ENCODE peak calls at places on chromosomes 16 and 17, in four cellular contexts. K is osteocyte, Q is H9, E is transverse colon. G is an unnamed sample.
A peak's percentile ranks its signal among the peaks of the same experiment; 100 is the strongest.

GRCh38 chr17:83194189-83194565 is 114.8 kb downstream of the METRNL start:
- DNase-seq in K (no peak), Q (no peak), E (peak; percentile 7), G (peak; percentile 15)

GRCh38 chr16:52557236-52557635 is 10.3 kb upstream of the TOX3 start:
- DNase-seq in K (no peak), Q (no peak), E (peak; percentile 38), G (no peak)

GRCh38 chr16:81647527-81647926 is 131.6 kb upstream of the PLCG2 start:
- DNase-seq in K (no peak), Q (peak; percentile 55), E (no peak), G (no peak)

GRCh38 chr17:49552070-49552751 is 23.5 kb upstream of the NXPH3 start:
- DNase-seq in K (no peak), Q (no peak), E (no peak), G (no peak)

GRCh38 chr17:41211845-41212466 is 14.5 kb upstream of the KRTAP9-2 start:
- DNase-seq in K (no peak), Q (no peak), E (peak; percentile 22), G (no peak)

GRCh38 chr17:64357191-64357981 is 33.3 kb downstream of the PECAM1 start:
- DNase-seq in K (no peak), Q (peak; percentile 46), E (peak; percentile 41), G (peak; percentile 66)

GRCh38 chr17:14904406-14904805 is 360.7 kb downstream of the PMP22 start:
- DNase-seq in K (no peak), Q (no peak), E (no peak), G (no peak)

GRCh38 chr17:31674717-31675349 is 184.2 kb downstream of the COPRS start:
- DNase-seq in K (no peak), Q (no peak), E (no peak), G (no peak)

GRCh38 chr17:50945779-50946222 is 79.6 kb upstream of the TOB1 start:
- DNase-seq in K (no peak), Q (peak; percentile 30), E (no peak), G (no peak)

GRCh38 chr17:60971515-60972369 is 294.1 kb downstream of the BCAS3 start:
- DNase-seq in K (no peak), Q (peak; percentile 64), E (peak; percentile 28), G (no peak)

GRCh38 chr17:58339775-58340622 is 11.4 kb upstream of the TSPOAP1 start:
- DNase-seq in K (no peak), Q (no peak), E (no peak), G (no peak)

GRCh38 chr16:7471268-7471667 is 138.6 kb downstream of the RBFOX1 start:
- DNase-seq in K (no peak), Q (no peak), E (no peak), G (no peak)

GRCh38 chr17:43905985-43906852 is 1.1 kb downstream of the MPP2 start:
- DNase-seq in K (no peak), Q (peak; percentile 94), E (peak; percentile 62), G (peak; percentile 85)

GRCh38 chr16:56315955-56316354 is 109.4 kb downstream of the AMFR start:
- DNase-seq in K (no peak), Q (no peak), E (no peak), G (no peak)

GRCh38 chr17:75584358-75585175 is 3.0 kb upstream of the MYO15B start:
- DNase-seq in K (no peak), Q (no peak), E (no peak), G (no peak)

GRCh38 chr16:1150511-1150982 is 2.4 kb upstream of the CACNA1H start:
- DNase-seq in K (no peak), Q (peak; percentile 62), E (no peak), G (no peak)

GRCh38 chr17:74842146-74842598 is 17.5 kb downstream of the GRIN2C start:
- DNase-seq in K (no peak), Q (no peak), E (no peak), G (no peak)

GRCh38 chr17:8946476-8946875 is 19.0 kb downstream of the PIK3R5 start:
- DNase-seq in K (peak; percentile 57), Q (peak; percentile 17), E (no peak), G (no peak)

GRCh38 chr17:83176956-83177583 is 97.7 kb downstream of the METRNL start:
- DNase-seq in K (peak; percentile 74), Q (no peak), E (no peak), G (no peak)

GRCh38 chr16:23182206-23182674 is 305 bp upstream of the SCNN1G start:
- DNase-seq in K (no peak), Q (peak; percentile 95), E (peak; percentile 93), G (peak; percentile 70)

DNA sequence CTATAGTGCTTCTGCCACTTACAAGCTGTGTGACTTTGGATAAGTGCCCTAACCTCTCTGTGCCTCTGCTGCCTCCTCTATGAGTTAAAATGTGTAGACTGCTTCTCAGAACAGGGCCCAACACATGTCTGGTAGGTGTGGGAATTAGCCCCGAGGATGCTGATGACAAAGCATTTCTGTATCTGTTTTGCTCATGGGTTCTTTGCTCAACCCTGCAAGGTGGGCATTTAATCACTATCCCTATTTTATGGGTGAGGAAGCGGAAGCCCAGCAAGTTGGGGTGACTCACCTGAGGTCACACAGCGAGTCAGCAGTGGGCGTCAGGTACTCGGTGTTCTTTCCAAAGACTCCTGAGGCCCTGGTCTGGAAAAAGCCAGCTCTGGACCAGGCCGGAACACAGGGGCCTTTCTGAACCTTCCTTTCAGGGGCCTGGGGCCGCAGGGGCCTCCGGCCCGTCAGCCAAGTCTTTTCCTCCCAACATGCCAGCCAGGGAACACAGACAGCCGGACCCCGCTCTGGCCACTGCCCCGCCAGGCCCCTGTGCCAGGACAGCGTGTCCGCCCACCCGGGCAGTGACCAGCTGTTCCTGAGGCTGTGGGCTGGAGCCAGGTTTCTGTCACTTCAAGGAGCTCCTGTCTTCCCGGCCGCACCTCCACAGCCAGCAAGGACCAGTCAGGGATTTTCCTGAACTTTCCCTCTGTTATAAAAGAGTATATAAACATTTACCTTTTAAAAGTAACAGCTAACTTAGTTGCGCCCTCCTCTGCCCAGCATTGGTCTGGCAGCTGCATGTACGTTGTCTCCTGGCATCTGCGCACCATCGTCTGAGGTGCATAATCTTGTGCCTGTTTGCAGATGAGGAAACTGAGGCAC is 62.5 kb downstream of the SREBF1 start:
- DNase-seq in K (no peak), Q (no peak), E (peak; percentile 83), G (no peak)
- TF ChIP-seq CTCF in K (peak; percentile 37), Q (peak; percentile 43), E (peak; percentile 43), G (no peak)

DNA sequence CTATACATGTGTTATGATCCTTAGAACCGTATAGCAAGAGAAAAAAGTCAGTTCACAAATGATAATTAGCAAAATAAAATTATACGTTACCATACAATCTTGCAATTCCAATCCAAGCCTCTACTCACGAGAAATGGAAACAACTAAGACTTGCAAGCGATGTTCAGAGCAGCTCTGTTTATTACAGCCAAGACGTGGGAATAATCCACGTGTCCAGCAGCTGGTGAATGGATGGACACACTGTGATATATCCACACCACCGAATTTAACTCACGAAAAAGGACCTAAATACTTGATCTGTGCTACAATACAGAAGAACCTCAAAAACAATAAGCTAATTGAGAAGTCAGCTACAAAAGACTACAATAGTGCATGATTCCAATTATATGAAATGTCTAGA is 88.1 kb downstream of the ADCY9 start:
- DNase-seq in K (no peak), Q (no peak), E (no peak), G (no peak)
- TF ChIP-seq CTCF in K (no peak), Q (no peak), E (no peak), G (no peak)

DNA sequence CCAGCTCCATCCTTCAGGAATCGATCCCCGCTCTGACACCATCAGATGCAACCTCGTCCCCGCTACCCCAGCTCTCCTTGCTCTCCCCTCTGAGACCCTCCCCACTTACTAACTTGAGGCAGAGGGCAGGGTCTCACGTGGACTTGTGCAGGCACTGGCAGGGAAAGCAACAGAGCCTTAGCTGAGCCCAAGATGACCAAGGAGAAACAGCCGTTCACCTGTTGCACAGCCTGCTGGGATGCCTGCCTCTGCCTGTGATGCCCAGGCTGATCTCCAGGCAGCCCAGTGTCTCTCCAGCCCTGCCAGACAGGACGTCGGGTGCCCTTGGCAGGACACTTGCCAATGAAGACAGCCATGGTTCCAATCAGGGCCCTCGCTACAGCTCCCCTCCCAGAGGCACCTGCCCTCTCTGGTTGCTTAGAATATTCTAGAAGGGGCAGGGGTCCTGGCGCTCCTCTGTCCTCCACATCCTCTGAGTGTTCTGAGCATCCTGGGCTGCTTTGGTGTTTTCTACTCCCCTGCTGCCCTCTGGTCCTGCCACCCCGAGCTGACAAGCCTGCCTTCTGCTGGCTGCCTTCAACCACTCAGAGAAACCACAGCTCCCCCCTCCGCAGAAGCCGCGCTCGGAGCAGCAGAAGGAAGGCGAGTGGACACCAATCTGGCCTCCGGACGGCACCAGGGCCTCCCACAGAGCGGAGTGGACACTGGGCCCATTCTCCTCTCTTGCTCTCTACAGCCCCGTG is 6.7 kb downstream of the CEP295NL start:
- DNase-seq in K (no peak), Q (no peak), E (no peak), G (no peak)
- TF ChIP-seq CTCF in K (no peak), Q (no peak), E (no peak), G (no peak)

GRCh38 chr16:54201200-54201599 is 85.4 kb downstream of the IRX3 start:
- DNase-seq in K (no peak), Q (no peak), E (no peak), G (no peak)
- TF ChIP-seq CTCF in K (no peak), Q (no peak), E (no peak), G (no peak)

GRCh38 chr17:48211011-48211410 is 103.4 kb downstream of the SNX11 start:
- DNase-seq in K (no peak), Q (no peak), E (no peak), G (no peak)

GRCh38 chr17:48211787-48212186 is 104.2 kb downstream of the SNX11 start:
- DNase-seq in K (no peak), Q (no peak), E (no peak), G (no peak)

GRCh38 chr17:48213797-48214196 is 106.2 kb downstream of the SNX11 start:
- DNase-seq in K (no peak), Q (no peak), E (no peak), G (no peak)

GRCh38 chr17:48219605-48220004 is 112.0 kb downstream of the SNX11 start:
- DNase-seq in K (no peak), Q (peak; percentile 48), E (no peak), G (no peak)

GRCh38 chr17:48215583-48216139 is 108.1 kb downstream of the SNX11 start:
- DNase-seq in K (no peak), Q (peak; percentile 77), E (peak; percentile 11), G (no peak)
- TF ChIP-seq CTCF in K (peak; percentile 32), Q (peak; percentile 72), E (peak; percentile 37), G (peak; percentile 16)

DNA sequence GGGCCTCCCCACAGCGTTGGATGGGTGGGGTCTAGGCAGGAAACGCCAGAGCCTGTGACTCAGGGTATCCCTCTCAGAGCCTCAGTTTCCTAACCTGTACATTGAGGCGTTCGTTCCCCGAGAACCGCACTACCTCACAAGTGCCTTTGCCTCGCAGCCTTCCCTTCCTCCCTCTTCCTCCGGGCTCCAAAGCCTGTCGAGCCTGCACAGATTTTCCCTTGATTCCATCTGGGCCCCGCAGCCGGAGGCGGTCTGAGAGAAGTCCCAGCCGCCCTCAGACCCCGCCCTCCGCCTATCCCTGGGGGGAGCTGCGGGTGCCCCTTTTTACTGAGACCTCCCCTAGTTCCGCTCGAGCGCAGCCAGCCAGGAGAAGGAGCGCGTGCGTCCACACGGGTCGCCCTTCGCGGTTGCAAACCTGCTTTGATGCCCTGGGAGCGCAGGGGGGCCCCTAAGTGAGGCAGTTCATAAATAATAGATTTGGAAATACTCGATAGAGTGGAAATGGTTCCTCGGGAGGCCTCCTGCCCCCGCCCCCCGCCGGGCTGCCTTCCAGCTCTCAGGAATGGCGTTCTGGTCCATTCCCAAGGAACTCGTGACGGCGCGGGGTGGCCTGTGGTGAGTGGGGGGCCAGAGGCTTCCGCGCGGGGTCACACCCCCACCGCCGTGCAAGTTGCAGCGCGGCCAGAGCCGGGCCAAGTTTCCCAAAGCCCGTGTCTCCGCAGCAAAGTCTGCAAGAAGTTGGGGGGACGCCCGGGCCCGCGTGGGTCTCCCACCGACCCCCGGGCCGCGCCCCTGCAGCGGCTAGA is 672 bp downstream of the C16orf74 start:
- DNase-seq in K (no peak), Q (peak; percentile 55), E (peak; percentile 66), G (no peak)
- TF ChIP-seq CTCF in K (no peak), Q (no peak), E (no peak), G (no peak)

G was measured in tibial artery.